ENCODE peak calls at places on chromosomes 13 and 19, in seven cellular contexts. C is breast epithelium, D is body of pancreas, P is Peyer's patch, H is upper lobe of left lung, A is prostate gland, J is tibial nerve. G is an unnamed sample.

GRCh38 chr13:46478641-46479040 is 74.3 kb upstream of the LRCH1 start:
- DNase-seq in C (no peak), D (no peak), P (no peak), H (no peak), A (no peak), J (no peak), G (no peak)

GRCh38 chr13:32150239-32150638 is 118.7 kb downstream of the FRY start:
- DNase-seq in C (no peak), D (no peak), P (no peak), H (no peak), A (no peak), J (no peak), G (no peak)

GRCh38 chr13:50081106-50081898 is 66.1 kb downstream of the KCNRG start:
- DNase-seq in C (no peak), D (peak; percentile 60), P (peak; percentile 61), H (peak; percentile 62), A (peak; percentile 47), J (no peak), G (peak; percentile 67)

GRCh38 chr13:81383441-81383840 is 1042.5 kb upstream of the SPRY2 start:
- DNase-seq in C (no peak), D (no peak), P (no peak), H (no peak), A (no peak), J (no peak), G (no peak)

GRCh38 chr19:50433201-50434180 is 799 bp downstream of the MYBPC2 start:
- DNase-seq in C (no peak), D (no peak), P (no peak), H (no peak), A (no peak), J (no peak), G (no peak)

GRCh38 chr19:28485300-28485699 is 727.7 kb downstream of the UQCRFS1 start:
- DNase-seq in C (no peak), D (peak; percentile 9), P (no peak), H (peak; percentile 52), A (no peak), J (no peak), G (no peak)

GRCh38 chr19:33767898-33768413 is 28.7 kb upstream of the KCTD15 start:
- DNase-seq in C (no peak), D (peak; percentile 24), P (no peak), H (no peak), A (no peak), J (no peak), G (no peak)

GRCh38 chr19:57241181-57241580 is 749 bp downstream of the ZNF805 start:
- DNase-seq in C (no peak), D (no peak), P (no peak), H (no peak), A (no peak), J (no peak), G (no peak)

GRCh38 chr19:41705393-41706174 is 2.8 kb upstream of the CEACAM5 start:
- DNase-seq in C (no peak), D (peak; percentile 45), P (no peak), H (peak; percentile 29), A (no peak), J (no peak), G (no peak)

GRCh38 chr13:73698859-73699258 is 435.3 kb downstream of the KLF12 start:
- DNase-seq in C (no peak), D (no peak), P (no peak), H (no peak), A (no peak), J (no peak), G (no peak)

GRCh38 chr19:5091576-5092215 is 122.8 kb downstream of the KDM4B start:
- DNase-seq in C (no peak), D (no peak), P (no peak), H (no peak), A (no peak), J (no peak), G (no peak)

GRCh38 chr13:97211357-97211756 is 10.8 kb upstream of the MBNL2 start:
- DNase-seq in C (no peak), D (no peak), P (no peak), H (no peak), A (no peak), J (no peak), G (no peak)

GRCh38 chr19:44648536-44649370 is 5.0 kb downstream of the PVR start:
- DNase-seq in C (no peak), D (no peak), P (no peak), H (peak; percentile 28), A (no peak), J (no peak), G (peak; percentile 70)

GRCh38 chr13:76830805-76831204 is 55.4 kb downstream of the KCTD12 start:
- DNase-seq in C (no peak), D (no peak), P (no peak), H (no peak), A (no peak), J (no peak), G (no peak)

GRCh38 chr13:33375421-33375820 is 89.9 kb upstream of the STARD13 start:
- DNase-seq in C (no peak), D (no peak), P (no peak), H (no peak), A (no peak), J (no peak), G (no peak)

GRCh38 chr19:22619932-22620331 is 14.2 kb upstream of the ZNF492 start:
- DNase-seq in C (no peak), D (no peak), P (no peak), H (peak; percentile 5), A (no peak), J (no peak), G (no peak)

GRCh38 chr19:19385900-19386339 is 19.6 kb upstream of the GATAD2A start:
- DNase-seq in C (no peak), D (no peak), P (peak; percentile 52), H (peak; percentile 72), A (peak; percentile 26), J (no peak), G (no peak)

GRCh38 chr19:4375164-4375619 is 25.2 kb downstream of the SH3GL1 start:
- DNase-seq in C (peak; percentile 77), D (peak; percentile 77), P (no peak), H (peak; percentile 67), A (no peak), J (no peak), G (no peak)

GRCh38 chr13:24161010-24161775 is 673 bp downstream of the SPATA13 start:
- DNase-seq in C (peak; percentile 60), D (peak; percentile 84), P (peak; percentile 18), H (no peak), A (peak; percentile 38), J (no peak), G (peak; percentile 75)

DNA sequence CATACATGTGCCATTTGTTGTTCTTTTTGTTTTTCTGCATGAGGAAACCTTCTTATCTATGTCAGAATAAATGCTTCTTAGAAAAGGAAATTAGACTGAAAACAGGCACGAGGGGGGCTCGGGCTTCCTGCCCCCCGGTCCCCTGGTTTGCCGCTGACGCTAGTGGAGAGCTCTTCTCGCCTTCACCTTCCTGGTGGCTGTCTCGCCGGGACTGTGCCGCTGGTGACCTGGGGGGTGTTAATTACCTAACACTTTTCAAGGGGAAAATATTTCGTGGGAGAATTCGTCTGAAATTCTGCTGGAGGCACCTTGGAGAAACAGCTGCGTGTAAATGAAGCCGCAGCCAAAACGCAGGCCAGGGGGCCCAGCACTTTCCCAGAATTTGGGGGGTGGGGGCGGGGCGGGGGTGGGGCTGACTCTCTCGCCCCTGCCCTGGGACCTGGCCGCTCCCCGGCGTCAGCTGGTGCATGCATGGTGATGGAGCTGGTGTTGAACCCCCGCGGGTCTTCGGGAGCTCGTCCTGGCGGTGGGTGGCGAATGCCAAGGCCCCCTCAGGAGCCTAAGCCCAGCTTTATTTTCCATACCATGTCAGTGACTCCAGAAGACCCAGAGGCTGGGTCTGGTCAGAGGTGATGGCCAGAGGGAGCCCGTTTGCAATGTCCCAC is 58.3 kb upstream of the MCF2L start:
- DNase-seq in C (peak; percentile 43), D (no peak), P (no peak), H (no peak), A (no peak), J (no peak), G (no peak)
- H3K27me3 ChIP-seq in C (no peaks in the 10 kb centered on the region), D (no peaks in the 10 kb centered on the region), P (no peaks in the 10 kb centered on the region), H (no peaks in the 10 kb centered on the region), A (no peaks in the 10 kb centered on the region), J (no peaks in the 10 kb centered on the region), G (no peaks in the 10 kb centered on the region)

DNA sequence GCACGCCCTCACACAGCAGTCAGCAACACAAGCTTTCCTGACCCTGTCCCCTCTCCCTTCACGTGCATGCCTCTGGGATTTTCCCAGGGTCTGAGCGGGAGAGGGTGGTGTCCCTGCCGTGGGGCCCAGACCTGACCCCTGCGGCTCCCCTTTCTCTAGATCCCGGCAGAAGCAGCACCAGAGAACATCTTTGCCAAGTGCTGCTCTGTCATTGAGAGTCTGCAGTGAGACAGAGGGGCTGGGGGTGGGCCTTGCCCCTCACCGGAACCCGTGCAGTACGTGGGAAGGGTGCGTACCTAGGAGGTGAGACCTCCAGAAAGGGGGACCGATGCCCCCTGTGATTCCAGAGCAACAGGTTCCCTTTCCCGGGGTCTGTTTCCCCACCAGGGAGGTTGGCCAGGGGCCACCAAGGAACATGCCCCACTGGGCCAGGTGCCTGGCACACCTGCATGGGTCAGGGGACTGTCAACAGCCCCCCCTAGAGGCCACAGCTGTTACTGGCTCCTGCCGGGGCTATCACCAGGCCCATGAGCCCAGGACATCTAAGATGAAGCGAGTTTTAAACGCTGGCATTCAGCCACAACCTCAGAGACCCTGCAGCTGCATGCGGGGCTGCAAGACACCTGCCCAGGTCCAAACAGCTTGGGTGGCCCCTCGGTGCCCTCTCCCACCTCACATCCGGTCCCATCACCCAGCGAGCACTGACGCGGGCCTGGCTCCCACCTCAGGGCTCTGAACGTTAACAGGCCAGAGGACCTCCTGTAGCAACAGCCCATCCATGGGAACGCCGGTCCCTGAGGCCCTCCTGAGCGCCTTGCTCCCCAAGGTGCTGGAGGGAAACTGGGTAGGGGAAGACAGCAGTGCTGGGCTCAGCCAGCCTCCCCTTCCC is 12.3 kb downstream of the KHSRP start:
- DNase-seq in C (no peak), D (peak; percentile 65), P (no peak), H (peak; percentile 35), A (peak; percentile 35), J (no peak), G (no peak)
- TF ChIP-seq POLR2A in C (no peak), D (no peak), P (no peak), H (no peak), A (no peak), J (no peak), G (no peak)

GRCh38 chr13:83882626-83882959 is 319 bp upstream of the SLITRK1 start:
- DNase-seq in C (no peak), D (no peak), P (no peak), H (no peak), A (no peak), J (no peak), G (no peak)
- H3K27me3 ChIP-seq in C (no peaks in the 10 kb centered on the region), D (no peaks in the 10 kb centered on the region), P (no peaks in the 10 kb centered on the region), H (no peaks in the 10 kb centered on the region), A (peaks cover 14% of the 10 kb centered on the region), J (no peaks in the 10 kb centered on the region), G (peaks cover 3% of the 10 kb centered on the region)

GRCh38 chr19:1567116-1567847 is 843 bp downstream of the MEX3D start:
- DNase-seq in C (no peak), D (peak; percentile 42), P (no peak), H (no peak), A (no peak), J (no peak), G (peak; percentile 50)

GRCh38 chr19:1567848-1568227 is 287 bp downstream of the MEX3D start:
- DNase-seq in C (no peak), D (no peak), P (no peak), H (no peak), A (no peak), J (no peak), G (no peak)

GRCh38 chr19:1563251-1563650 is 4.9 kb downstream of the MEX3D start:
- DNase-seq in C (no peak), D (no peak), P (no peak), H (no peak), A (no peak), J (no peak), G (no peak)

GRCh38 chr19:1568320-1569019 is at the start of gene MEX3D:
- DNase-seq in C (peak; percentile 71), D (peak; percentile 88), P (peak; percentile 82), H (peak; percentile 74), A (peak; percentile 68), J (peak; percentile 59), G (peak; percentile 83)

GRCh38 chr19:1566392-1567115 is 1.6 kb downstream of the MEX3D start:
- DNase-seq in C (peak; percentile 86), D (peak; percentile 61), P (no peak), H (peak; percentile 77), A (peak; percentile 80), J (peak; percentile 51), G (no peak)
- TF ChIP-seq POLR2A in C (no peak), D (peak; percentile 77), P (no peak), H (peak; percentile 4), A (peak; percentile 85), J (peak; percentile 77), G (peak; percentile 20)